ENCODE peak calls at places on chromosomes 3 and 15, in four cellular contexts. F is K562, O is H1, I is GM12878. R is an unnamed sample.
A peak's percentile ranks its signal among the peaks of the same experiment; 100 is the strongest.

GRCh38 chr3:161695811-161696210 is 199.2 kb downstream of the OTOL1 start:
- DNase-seq in F (no peak), O (no peak), I (no peak), R (no peak)

GRCh38 chr15:55202206-55202605 is 5.5 kb upstream of the RSL24D1 start:
- DNase-seq in F (no peak), O (no peak), I (no peak), R (no peak)

GRCh38 chr3:71846189-71846588 is 61.2 kb upstream of the PROK2 start:
- DNase-seq in F (peak; percentile 6), O (no peak), I (no peak), R (no peak)

GRCh38 chr3:26104856-26105255 is 315.0 kb downstream of the OXSM start:
- DNase-seq in F (no peak), O (no peak), I (peak; percentile 12), R (no peak)

GRCh38 chr3:108067768-108068167 is 23.1 kb downstream of the CD47 start:
- DNase-seq in F (no peak), O (no peak), I (no peak), R (no peak)

GRCh38 chr3:100185847-100186246 is 71.5 kb upstream of the FILIP1L start:
- DNase-seq in F (no peak), O (no peak), I (no peak), R (no peak)

GRCh38 chr3:186901135-186901734 is 29.1 kb upstream of the ST6GAL1 start:
- DNase-seq in F (no peak), O (no peak), I (no peak), R (no peak)

GRCh38 chr3:150059729-150060128 is 89.0 kb upstream of the PFN2 start:
- DNase-seq in F (no peak), O (no peak), I (no peak), R (no peak)

GRCh38 chr3:123660900-123661299 is 76.0 kb upstream of the HACD2 start:
- DNase-seq in F (no peak), O (no peak), I (no peak), R (no peak)

GRCh38 chr3:161409069-161409468 is 37.8 kb upstream of the SPTSSB start:
- DNase-seq in F (peak; percentile 44), O (no peak), I (no peak), R (peak; percentile 55)

GRCh38 chr15:31977812-31978662 is 52.3 kb upstream of the CHRNA7 start:
- DNase-seq in F (peak; percentile 53), O (no peak), I (no peak), R (peak; percentile 16)

GRCh38 chr3:76669305-76669704 is 370.6 kb upstream of the ROBO2 start:
- DNase-seq in F (no peak), O (no peak), I (no peak), R (no peak)

GRCh38 chr3:52454938-52455282 is 494 bp upstream of the NISCH start:
- DNase-seq in F (peak; percentile 13), O (no peak), I (no peak), R (no peak)

GRCh38 chr3:98557324-98558010 is 25.7 kb downstream of the GPR15 start:
- DNase-seq in F (no peak), O (no peak), I (peak; percentile 89), R (no peak)

DNA sequence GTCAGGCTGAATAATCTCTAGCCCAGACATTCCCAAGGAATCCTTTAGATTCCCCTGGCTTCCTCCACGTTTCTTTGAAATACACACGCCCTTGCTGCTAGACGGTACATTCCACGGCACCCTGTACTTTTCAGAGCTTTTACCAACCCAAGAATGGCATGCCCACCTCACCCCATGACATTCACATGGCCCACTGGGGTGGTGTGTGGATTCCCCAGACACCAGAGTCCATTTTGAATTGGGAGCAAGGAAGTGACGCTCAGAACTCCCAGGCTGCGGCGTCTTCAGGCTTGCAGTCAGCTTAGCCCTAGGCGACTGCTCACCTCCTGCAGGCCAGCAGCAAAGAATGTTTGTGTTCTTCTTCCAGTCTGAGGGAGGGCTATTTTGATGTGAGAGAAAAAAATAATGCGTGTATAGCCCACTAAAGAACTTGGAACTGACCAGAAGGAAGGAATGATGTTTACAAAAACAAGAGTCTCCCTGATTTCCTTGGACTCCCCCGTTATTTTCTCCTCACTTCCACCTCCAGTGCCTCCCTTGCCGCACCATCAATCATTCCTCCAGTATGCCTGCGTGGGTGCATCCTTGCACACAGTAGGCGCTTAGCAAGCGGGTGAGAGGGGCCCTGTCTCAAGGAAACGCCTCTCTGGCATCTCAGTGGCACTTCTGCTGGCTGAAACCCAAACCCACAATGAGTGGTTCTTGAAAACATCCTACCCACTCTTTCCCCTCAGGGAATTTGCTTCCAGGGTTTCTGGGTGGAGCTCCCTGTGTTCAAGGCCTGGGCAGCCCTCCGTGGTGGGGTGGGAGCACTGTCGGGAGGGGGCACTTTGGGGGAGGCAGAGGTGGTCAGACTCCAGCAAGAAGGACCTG is 59.9 kb downstream of the SMAD6 start:
- DNase-seq in F (no peak), O (no peak), I (no peak), R (no peak)
- TF ChIP-seq TAF1 in F (no peak), O (no peak), I (no peak), R (no peak)

GRCh38 chr3:128486157-128486691 is 6.8 kb downstream of the GATA2 start:
- DNase-seq in F (no peak), O (no peak), I (no peak), R (no peak)
- TF ChIP-seq POLR2A in F (no peak), O (no peak), I (no peak), R (no peak)

GRCh38 chr3:171535799-171536198 is 75.6 kb upstream of the TNIK start:
- DNase-seq in F (no peak), O (no peak), I (no peak), R (no peak)
- TF ChIP-seq JUND in F (no peak), O (no peak), I (no peak), R (no peak)

GRCh38 chr3:69092030-69092513 is 7.3 kb downstream of the ARL6IP5 start:
- DNase-seq in F (peak; percentile 11), O (no peak), I (no peak), R (no peak)

GRCh38 chr3:69091389-69092029 is 6.8 kb downstream of the ARL6IP5 start:
- DNase-seq in F (no peak), O (no peak), I (no peak), R (no peak)

GRCh38 chr3:69088033-69088432 is 3.3 kb downstream of the ARL6IP5 start:
- DNase-seq in F (no peak), O (no peak), I (no peak), R (no peak)

GRCh38 chr3:69087030-69087791 is 2.5 kb downstream of the ARL6IP5 start:
- DNase-seq in F (no peak), O (no peak), I (no peak), R (no peak)

GRCh38 chr3:69090021-69090420 is 5.3 kb downstream of the ARL6IP5 start:
- DNase-seq in F (no peak), O (no peak), I (no peak), R (no peak)
- TF ChIP-seq TAF1 in F (no peak), O (no peak), I (no peak), R (no peak)

DNA sequence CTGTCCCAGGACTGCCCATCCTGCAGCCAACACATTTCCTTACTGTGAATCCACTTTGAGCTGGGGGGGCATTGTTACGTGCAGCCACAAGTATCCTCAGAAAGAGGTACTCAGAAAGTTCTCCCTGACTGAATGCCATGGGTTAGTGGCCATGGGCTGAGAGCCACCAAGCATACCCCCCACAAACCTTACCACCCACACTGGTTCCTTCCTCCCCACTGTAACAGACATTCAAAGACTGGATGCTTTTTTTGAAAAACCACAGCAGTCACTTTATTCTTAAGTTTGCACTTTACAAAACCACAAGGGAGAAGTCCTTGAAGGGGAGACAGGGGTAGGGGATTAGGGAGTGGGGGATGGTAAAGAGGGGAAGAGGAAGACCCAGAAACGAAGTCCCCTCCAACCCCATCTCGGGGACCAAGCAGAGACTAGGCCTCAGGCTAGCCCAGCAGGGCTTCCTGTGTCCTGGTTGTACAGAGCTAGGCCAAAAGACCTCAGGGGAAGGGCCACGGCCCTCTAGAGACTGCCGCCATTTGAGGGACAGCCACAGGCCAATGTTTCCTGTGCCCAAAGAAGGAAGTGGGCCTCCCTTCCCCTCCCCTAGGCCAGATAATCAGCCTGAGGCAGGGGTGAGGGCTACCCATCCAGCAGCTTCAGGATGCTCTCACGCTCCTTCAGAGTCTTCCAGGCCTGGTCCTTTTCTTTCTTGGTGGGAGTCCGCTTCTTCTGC is 10.1 kb upstream of the CAMK1 start:
- DNase-seq in F (no peak), O (no peak), I (peak; percentile 59), R (no peak)
- TF ChIP-seq POLR2A in F (no peak), O (no peak), I (no peak), R (no peak)

DNA sequence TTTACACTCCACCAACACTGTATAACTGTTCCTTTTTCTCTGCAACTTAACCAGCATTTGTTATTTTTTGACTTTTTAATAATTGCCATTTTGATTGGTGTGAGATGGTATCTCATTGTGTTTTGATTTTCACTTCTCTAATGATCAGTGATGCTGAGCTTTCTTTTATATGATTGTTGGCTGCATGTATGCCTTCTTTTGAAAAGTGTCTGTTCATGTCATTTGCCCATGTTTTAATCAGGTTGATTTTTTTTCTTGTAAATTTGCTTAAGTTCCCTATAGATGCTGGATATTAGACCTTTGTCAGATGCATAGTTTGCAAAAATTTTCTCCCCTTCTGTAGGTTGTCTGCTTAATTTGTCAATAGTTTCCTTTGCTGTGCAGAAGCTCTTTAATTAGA is 263.0 kb downstream of the MBNL1 start:
- DNase-seq in F (no peak), O (no peak), I (no peak), R (no peak)
- TF ChIP-seq JUND in F (no peak), O (no peak), I (no peak), R (no peak)

GRCh38 chr15:65192016-65192415 is 6.9 kb upstream of the CLPX start:
- DNase-seq in F (peak; percentile 22), O (no peak), I (no peak), R (peak; percentile 55)
- TF ChIP-seq TAF1 in F (no peak), O (no peak), I (no peak), R (no peak)

DNA sequence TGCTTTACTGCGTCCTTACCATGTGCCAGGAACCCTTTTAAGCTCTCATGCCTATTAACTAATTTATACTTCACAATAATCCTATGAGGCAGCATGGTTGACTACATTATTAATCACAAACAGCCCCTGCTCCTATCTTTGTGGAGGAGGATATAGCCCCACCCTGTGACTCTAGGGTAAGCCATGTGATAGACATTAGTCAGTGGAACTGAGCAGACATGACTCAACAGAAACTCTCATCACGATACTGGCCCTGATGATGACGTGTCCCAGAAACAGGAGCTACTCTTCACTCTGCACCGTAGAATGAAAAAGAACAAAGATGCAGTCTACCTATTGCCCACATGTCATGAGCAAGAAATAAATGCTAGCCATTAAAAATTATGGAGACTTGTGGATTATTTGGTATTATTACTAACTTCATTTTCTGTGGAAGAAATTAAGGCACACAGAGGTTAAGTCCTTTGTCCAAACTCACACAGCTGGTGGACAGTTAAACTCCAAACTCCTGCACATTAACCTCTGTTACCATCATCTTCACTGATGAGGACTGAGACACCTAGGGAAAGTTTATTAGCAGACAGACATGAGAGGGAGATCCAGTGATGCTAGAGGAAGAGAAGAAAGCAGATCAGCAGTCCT is 51.2 kb downstream of the CFAP20DC start:
- DNase-seq in F (peak; percentile 86), O (no peak), I (no peak), R (no peak)
- TF ChIP-seq POLR2A in F (no peak), O (no peak), I (no peak), R (no peak)